ENCODE peak calls at places on chromosome 22, in six cellular contexts. X, R, B, I, S and L are unnamed samples.

GRCh38 chr22:33835196-33835788 is 85.0 kb downstream of the LARGE1 start:
- DNase-seq in X (no peak), R (no peak), B (no peak), I (no peak), S (no peak), L (no peak)

GRCh38 chr22:23268139-23268712 is 87.9 kb downstream of the BCR start:
- DNase-seq in X (no peak), R (no peak), B (no peak), I (no peak), S (no peak), L (no peak)

GRCh38 chr22:33969052-33969451 is 48.8 kb upstream of the LARGE1 start:
- DNase-seq in X (no peak), R (no peak), B (no peak), I (no peak), S (no peak), L (peak)

GRCh38 chr22:20128902-20129746 is 2.5 kb upstream of the ZDHHC8 start:
- DNase-seq in X (peak), R (peak), B (no peak), I (peak), S (no peak), L (no peak)

GRCh38 chr22:40023226-40023925 is 28.6 kb downstream of the FAM83F start:
- DNase-seq in X (no peak), R (no peak), B (no peak), I (no peak), S (no peak), L (no peak)

GRCh38 chr22:17176715-17177114 is 17.6 kb upstream of the HDHD5 start:
- DNase-seq in X (no peak), R (no peak), B (no peak), I (no peak), S (no peak), L (no peak)

GRCh38 chr22:19897726-19898515 is 43.2 kb upstream of the GNB1L start:
- DNase-seq in X (no peak), R (no peak), B (no peak), I (no peak), S (no peak), L (no peak)

GRCh38 chr22:24466831-24467249 is 28.3 kb upstream of the UPB1 start:
- DNase-seq in X (peak), R (peak), B (no peak), I (no peak), S (no peak), L (no peak)

GRCh38 chr22:35361001-35361551 is 19.8 kb upstream of the HMOX1 start:
- DNase-seq in X (no peak), R (no peak), B (no peak), I (no peak), S (no peak), L (no peak)

GRCh38 chr22:22397875-22398524 is 110.5 kb downstream of the ZNF280B start:
- DNase-seq in X (no peak), R (no peak), B (peak), I (no peak), S (no peak), L (no peak)

GRCh38 chr22:19105867-19106802 is 16.1 kb downstream of the DGCR2 start:
- DNase-seq in X (no peak), R (no peak), B (no peak), I (no peak), S (no peak), L (no peak)

GRCh38 chr22:48342732-48343131 is 1484.9 kb downstream of the BRD1 start:
- DNase-seq in X (no peak), R (no peak), B (no peak), I (no peak), S (no peak), L (no peak)

GRCh38 chr22:41799486-41800347 is 762 bp upstream of the CCDC134 start:
- DNase-seq in X (peak), R (no peak), B (no peak), I (peak), S (no peak), L (no peak)

GRCh38 chr22:39292561-39293074 is 26.8 kb downstream of the RPL3 start:
- DNase-seq in X (peak), R (peak), B (no peak), I (peak), S (peak), L (peak)

GRCh38 chr22:23820748-23821211 is 18.0 kb downstream of the DERL3 start:
- DNase-seq in X (no peak), R (no peak), B (no peak), I (no peak), S (no peak), L (no peak)

GRCh38 chr22:25395915-25396314 is 168.6 kb upstream of the GRK3 start:
- DNase-seq in X (no peak), R (no peak), B (no peak), I (no peak), S (no peak), L (no peak)

GRCh38 chr22:39474351-39474991 is 17.7 kb downstream of the MGAT3 start:
- DNase-seq in X (no peak), R (no peak), B (no peak), I (no peak), S (no peak), L (no peak)

GRCh38 chr22:25735657-25736056 is 6.3 kb upstream of the MYO18B start:
- DNase-seq in X (no peak), R (no peak), B (no peak), I (no peak), S (no peak), L (no peak)

GRCh38 chr22:22397292-22397870 is 111.2 kb downstream of the ZNF280B start:
- DNase-seq in X (peak), R (no peak), B (peak), I (no peak), S (peak), L (peak)

GRCh38 chr22:36184433-36185035 is 17.1 kb downstream of the APOL4 start:
- DNase-seq in X (peak), R (peak), B (no peak), I (no peak), S (no peak), L (no peak)

DNA sequence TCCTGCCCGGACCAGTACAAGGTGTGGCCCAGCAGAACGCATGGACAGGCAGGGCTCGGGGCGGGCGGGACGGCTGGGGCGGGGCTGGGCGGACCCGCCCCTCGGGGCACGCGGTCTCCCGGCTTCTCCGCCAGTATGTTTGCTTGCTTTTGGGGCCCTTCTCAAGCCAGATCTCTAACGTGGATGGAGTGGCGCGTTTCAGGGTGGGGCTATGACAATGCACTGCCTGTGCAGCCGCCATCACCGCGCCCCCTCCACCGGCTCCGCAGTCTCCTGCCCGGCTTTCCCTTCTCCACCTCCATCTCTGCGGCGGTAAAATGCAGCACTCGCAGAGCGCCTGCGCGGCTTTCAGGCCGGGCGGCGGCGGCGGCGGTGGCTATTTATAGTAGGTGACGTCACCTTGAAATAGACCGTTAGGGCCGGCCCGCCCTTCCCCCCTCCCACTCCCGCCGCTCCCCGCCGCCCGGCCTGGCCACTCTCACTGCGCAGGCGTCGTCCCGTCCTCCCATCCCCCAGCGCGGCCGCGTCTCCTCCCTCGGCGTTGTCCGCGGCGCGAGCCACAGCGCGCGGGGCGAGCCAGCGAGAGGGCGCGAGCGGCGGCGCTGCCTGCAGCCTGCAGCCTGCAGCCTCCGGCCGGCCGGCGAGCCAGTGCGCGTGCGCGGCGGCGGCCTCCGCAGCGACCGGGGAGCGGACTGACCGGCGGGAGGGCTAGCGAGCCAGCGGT is at the start of gene YWHAH:
- DNase-seq in X (peak), R (peak), B (no peak), I (peak), S (peak), L (peak)
- TF ChIP-seq POLR2A in X (peak), R (peak), B (no peak), I (no peak), S (no peak), L (peak)

DNA sequence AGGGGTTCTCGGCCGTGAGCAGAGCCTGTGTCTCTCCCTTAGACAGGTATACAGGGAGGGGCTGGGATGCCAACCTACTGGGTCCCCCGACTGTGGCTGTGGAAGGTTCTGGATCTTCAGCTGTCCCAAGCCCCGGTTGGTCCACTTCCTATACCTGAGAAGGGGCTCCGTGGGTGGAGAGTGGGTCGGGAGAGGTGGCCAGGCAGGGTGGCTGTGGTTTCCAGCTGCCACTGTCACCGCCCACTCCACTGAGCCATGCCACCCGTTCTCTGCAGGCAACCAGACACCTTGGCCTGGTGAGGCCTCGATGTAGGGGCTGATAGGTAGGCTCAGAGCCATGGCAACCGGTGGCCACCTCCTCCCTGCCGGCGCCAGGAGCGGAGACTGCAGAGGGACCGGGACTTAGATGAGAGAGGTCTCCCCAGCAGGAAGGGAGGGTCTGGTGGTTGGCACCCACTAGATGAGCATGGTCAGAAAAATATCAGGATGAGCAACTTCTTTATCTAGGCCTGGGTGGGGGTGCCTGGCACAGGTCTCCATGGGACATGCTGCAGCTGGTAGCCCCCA is 53.8 kb downstream of the TRIOBP start:
- DNase-seq in X (no peak), R (no peak), B (no peak), I (no peak), S (no peak), L (no peak)
- TF ChIP-seq POLR2A in X (no peak), R (peak), B (no peak), I (no peak), S (no peak), L (no peak)

DNA sequence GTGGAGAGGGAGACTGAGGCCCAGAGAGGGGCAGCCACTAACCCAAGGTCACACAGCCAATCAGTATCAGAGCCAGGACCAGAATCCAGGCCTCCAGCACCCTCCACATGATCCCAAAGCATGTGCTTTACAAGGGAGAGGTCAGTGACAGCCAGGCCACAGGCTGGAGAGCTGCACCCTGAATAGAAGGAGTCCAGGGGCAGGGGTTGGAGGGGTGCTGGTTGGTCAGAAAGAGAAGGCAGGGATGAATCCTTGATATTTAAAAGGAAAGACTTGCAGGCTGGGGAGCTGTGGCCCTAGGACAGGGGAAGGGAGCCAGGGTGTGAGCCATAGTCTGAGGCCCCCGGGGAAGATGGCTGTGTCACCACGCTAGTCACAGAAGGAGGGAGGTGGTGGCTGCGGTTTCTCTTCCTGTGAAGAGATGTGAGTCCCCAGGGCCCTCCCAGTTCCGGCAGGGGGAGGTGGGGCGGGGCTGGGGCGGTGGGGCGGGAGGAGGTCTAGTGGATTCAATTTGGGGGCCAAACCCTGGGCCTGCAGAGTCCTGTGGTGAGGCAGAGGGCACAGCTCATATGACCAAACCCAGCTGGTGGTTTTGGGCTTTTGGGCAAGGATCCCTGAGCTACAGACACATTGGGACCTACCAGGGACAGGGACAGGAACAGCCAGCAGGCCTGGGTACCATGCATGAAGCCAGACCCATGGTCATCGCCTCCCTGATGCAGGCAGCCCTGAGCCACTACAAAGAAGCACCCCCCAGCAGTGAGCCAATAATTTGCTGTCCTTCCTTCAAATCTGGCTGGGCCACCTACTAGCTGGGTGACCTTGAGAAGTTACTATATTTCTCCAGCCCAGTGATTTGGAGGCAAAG is 14.0 kb downstream of the RAC2 start:
- DNase-seq in X (peak), R (no peak), B (no peak), I (peak), S (no peak), L (peak)
- TF ChIP-seq POLR2A in X (no peak), R (no peak), B (no peak), I (no peak), S (no peak), L (peak)

GRCh38 chr22:43426816-43427215 is 15.0 kb downstream of the MPPED1 start:
- DNase-seq in X (no peak), R (no peak), B (no peak), I (no peak), S (no peak), L (no peak)
- TF ChIP-seq POLR2A in X (no peak), R (no peak), B (no peak), I (no peak), S (no peak), L (no peak)

GRCh38 chr22:37607010-37607911 is 1.4 kb upstream of the GGA1 start:
- DNase-seq in X (peak), R (peak), B (no peak), I (peak), S (peak), L (peak)
- TF ChIP-seq POLR2A in X (no peak), R (no peak), B (no peak), I (no peak), S (no peak), L (no peak)

GRCh38 chr22:28802595-28803087 is 2.3 kb upstream of the XBP1 start:
- DNase-seq in X (no peak), R (no peak), B (no peak), I (no peak), S (no peak), L (no peak)

GRCh38 chr22:28800308-28801041 is at the start of gene XBP1:
- DNase-seq in X (peak), R (peak), B (no peak), I (peak), S (peak), L (peak)

GRCh38 chr22:28799834-28800307 is 498 bp downstream of the XBP1 start:
- DNase-seq in X (peak), R (peak), B (no peak), I (peak), S (peak), L (peak)

GRCh38 chr22:28799125-28799833 is 1.1 kb downstream of the XBP1 start:
- DNase-seq in X (peak), R (peak), B (no peak), I (no peak), S (peak), L (peak)

DNA sequence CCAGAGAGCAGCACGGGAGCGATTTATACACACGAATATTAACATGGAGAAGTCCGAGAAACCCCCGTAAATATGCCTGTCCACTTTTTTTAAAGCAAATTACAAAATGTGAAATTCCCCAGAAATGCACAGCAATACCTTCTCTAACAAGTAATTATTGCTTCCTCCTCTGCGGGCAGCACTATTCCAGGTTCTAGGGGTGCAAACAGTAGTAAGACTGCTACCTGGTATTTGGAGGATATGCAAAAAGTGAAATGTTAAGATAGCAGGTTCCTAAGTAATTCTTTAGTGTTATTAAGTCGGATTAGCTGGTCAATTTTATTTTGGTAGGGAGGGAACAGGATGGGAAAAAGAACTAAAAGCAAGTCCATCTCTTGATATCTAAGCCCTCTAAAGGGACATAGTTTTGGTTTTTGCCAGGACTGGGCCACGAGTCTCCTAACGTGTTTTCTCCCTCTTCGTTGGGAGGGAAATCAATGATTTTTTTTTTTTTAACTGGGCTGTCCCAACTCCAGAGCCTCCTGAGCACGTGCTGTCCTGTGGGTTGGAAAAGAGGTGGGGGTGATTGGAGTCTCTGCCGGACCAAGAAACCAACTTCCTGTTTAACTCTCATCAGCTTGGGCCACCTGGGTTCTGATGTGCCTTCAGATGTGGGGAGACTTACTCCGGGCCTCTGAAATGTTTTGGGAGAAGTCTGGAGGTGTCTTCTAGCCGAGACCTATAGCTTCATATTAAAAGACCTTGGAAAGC is 1.7 kb upstream of the XBP1 start:
- DNase-seq in X (no peak), R (peak), B (no peak), I (peak), S (peak), L (no peak)
- TF ChIP-seq POLR2A in X (no peak), R (no peak), B (no peak), I (no peak), S (no peak), L (no peak)

GRCh38 chr22:37817705-37818311 is 5.4 kb upstream of the GALR3 start:
- DNase-seq in X (peak), R (peak), B (no peak), I (peak), S (peak), L (peak)
- TF ChIP-seq POLR2A in X (no peak), R (no peak), B (no peak), I (no peak), S (no peak), L (no peak)

DNA sequence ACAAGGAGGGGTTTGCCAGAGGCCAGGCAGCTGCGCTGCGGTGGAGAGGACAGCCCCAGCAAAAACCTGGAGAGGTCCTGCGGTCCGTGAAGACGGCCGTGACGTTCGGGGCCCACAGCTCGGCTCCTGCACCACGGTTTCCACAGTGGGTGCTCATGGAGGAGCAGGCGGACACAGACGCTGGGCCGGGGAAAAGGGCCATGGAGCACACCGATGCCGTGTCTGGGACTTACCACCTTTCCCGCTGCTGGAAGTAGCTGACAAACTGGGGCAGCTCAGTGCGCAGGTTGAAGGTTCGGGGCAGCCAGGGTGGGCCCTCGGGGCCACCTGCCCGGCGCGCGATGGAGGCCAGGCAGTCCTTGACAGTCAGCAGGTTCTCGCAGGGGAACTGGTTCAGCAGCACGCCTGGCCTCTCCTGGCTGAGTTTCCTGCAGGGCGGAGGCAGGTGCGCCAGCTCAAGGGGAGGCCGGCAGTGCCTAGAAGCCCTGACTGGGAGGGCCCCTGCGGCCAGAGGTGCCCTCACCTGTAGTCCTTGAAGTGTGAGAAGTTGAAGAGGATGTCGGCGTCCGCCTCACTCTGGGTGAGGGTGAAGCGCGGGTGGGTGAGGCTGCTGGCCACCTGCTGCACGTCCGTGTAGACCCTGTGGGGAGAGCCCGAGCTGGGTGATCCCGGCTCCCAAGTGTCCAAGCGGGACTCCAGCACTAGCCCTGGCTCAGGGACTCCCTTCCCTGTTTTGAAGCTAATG is 12.8 kb downstream of the TTLL12 start:
- DNase-seq in X (no peak), R (no peak), B (no peak), I (no peak), S (no peak), L (no peak)
- TF ChIP-seq POLR2A in X (no peak), R (no peak), B (no peak), I (no peak), S (no peak), L (no peak)